ENCODE peak calls at places on chromosomes 7 and 10, in seven cellular contexts. I is activated CD4-positive, CD25-positive, alpha-beta regulatory T cell; U is EL; T is NCI-H774; D is left cardiac atrium; Q is GM19239; E is right atrium auricular region. B is an unnamed sample.

GRCh38 chr7:39734605-39735004 is 111.2 kb downstream of the RALA start:
- DNase-seq in I (no peak), U (no peak), T (no peak), D (no peak), Q (no peak), E (no peak), B (no peak)

GRCh38 chr10:114917927-114918672 is 19.9 kb upstream of the TRUB1 start:
- DNase-seq in I (no peak), U (peak), T (peak), D (no peak), Q (no peak), E (no peak), B (no peak)

GRCh38 chr10:1074748-1075358 is 18.7 kb downstream of the WDR37 start:
- DNase-seq in I (no peak), U (no peak), T (no peak), D (no peak), Q (no peak), E (peak), B (peak)

GRCh38 chr7:96665689-96666088 is 44.0 kb downstream of the SEM1 start:
- DNase-seq in I (no peak), U (no peak), T (no peak), D (no peak), Q (no peak), E (no peak), B (no peak)

GRCh38 chr10:31320179-31320597 is 1.2 kb downstream of the ZEB1 start:
- DNase-seq in I (peak), U (peak), T (no peak), D (peak), Q (peak), E (peak), B (peak)

GRCh38 chr7:5491251-5492044 is 67.8 kb upstream of the TNRC18 start:
- DNase-seq in I (no peak), U (no peak), T (no peak), D (no peak), Q (no peak), E (no peak), B (no peak)

GRCh38 chr7:131107343-131108211 is 220.1 kb upstream of the MKLN1 start:
- DNase-seq in I (peak), U (peak), T (peak), D (peak), Q (peak), E (peak), B (peak)

GRCh38 chr7:150449206-150449956 is 1.0 kb upstream of the GIMAP8 start:
- DNase-seq in I (no peak), U (no peak), T (no peak), D (no peak), Q (no peak), E (no peak), B (no peak)

GRCh38 chr10:86685416-86685815 is 17.1 kb downstream of the LDB3 start:
- DNase-seq in I (no peak), U (no peak), T (no peak), D (no peak), Q (no peak), E (no peak), B (no peak)

GRCh38 chr7:153564391-153564790 is 487.8 kb upstream of the DPP6 start:
- DNase-seq in I (no peak), U (no peak), T (no peak), D (no peak), Q (no peak), E (no peak), B (no peak)

GRCh38 chr10:101297901-101298451 is 56.0 kb upstream of the BTRC start:
- DNase-seq in I (peak), U (peak), T (no peak), D (peak), Q (peak), E (peak), B (peak)

GRCh38 chr7:138286846-138287245 is 173.2 kb upstream of the TRIM24 start:
- DNase-seq in I (no peak), U (no peak), T (no peak), D (no peak), Q (no peak), E (no peak), B (no peak)

GRCh38 chr10:123800299-123800698 is 91.3 kb downstream of the CPXM2 start:
- DNase-seq in I (no peak), U (peak), T (no peak), D (peak), Q (no peak), E (peak), B (peak)

GRCh38 chr7:28747854-28748253 is 210.3 kb downstream of the TRIL start:
- DNase-seq in I (no peak), U (no peak), T (no peak), D (no peak), Q (no peak), E (no peak), B (no peak)

GRCh38 chr7:6344278-6344677 is 71.9 kb upstream of the CYTH3 start:
- DNase-seq in I (no peak), U (no peak), T (no peak), D (no peak), Q (no peak), E (no peak), B (no peak)

GRCh38 chr10:62732841-62733653 is 71.5 kb upstream of the ADO start:
- DNase-seq in I (peak), U (peak), T (no peak), D (no peak), Q (peak), E (no peak), B (no peak)

GRCh38 chr7:139328375-139328774 is 12.8 kb upstream of the FMC1 start:
- DNase-seq in I (no peak), U (peak), T (no peak), D (no peak), Q (no peak), E (no peak), B (peak)

GRCh38 chr10:132507467-132507955 is 30.1 kb upstream of the INPP5A start:
- DNase-seq in I (no peak), U (no peak), T (no peak), D (no peak), Q (no peak), E (no peak), B (no peak)